ENCODE peak calls at places on chromosomes 13 and 19, in four cellular contexts. L is cardiac fibroblast, X is choroid plexus epithelial cell, C is tibial nerve. U is an unnamed sample.

GRCh38 chr13:39971526-39971925 is 316.1 kb downstream of the COG6 start:
- DNase-seq in L (no peak), X (no peak), C (no peak), U (no peak)

GRCh38 chr13:69477451-69477850 is 630.2 kb upstream of the ATXN8OS start:
- DNase-seq in L (no peak), X (no peak), C (no peak), U (no peak)

GRCh38 chr19:13154911-13155471 is 4.8 kb downstream of the IER2 start:
- DNase-seq in L (peak), X (peak), C (peak), U (no peak)

GRCh38 chr13:21677075-21677628 is 6.3 kb downstream of the FGF9 start:
- DNase-seq in L (no peak), X (no peak), C (no peak), U (no peak)

GRCh38 chr13:98825659-98826058 is 73.2 kb upstream of the SLC15A1 start:
- DNase-seq in L (no peak), X (no peak), C (no peak), U (no peak)

GRCh38 chr13:30165071-30165470 is 142.3 kb downstream of the KATNAL1 start:
- DNase-seq in L (no peak), X (no peak), C (no peak), U (no peak)

GRCh38 chr19:6952956-6953355 is 65.6 kb downstream of the ADGRE1 start:
- DNase-seq in L (no peak), X (no peak), C (no peak), U (no peak)

GRCh38 chr19:1087813-1088418 is 7.3 kb downstream of the POLR2E start:
- DNase-seq in L (no peak), X (no peak), C (peak), U (no peak)

GRCh38 chr13:40916207-40916998 is 102.7 kb downstream of the ELF1 start:
- DNase-seq in L (peak), X (no peak), C (no peak), U (no peak)

GRCh38 chr13:50617134-50617721 is 226.3 kb downstream of the DLEU7 start:
- DNase-seq in L (peak), X (peak), C (no peak), U (peak)

GRCh38 chr19:34556500-34556899 is 74.9 kb downstream of the WTIP start:
- DNase-seq in L (peak), X (peak), C (peak), U (no peak)

GRCh38 chr19:2246801-2247361 is 2.2 kb upstream of the AMH start:
- DNase-seq in L (peak), X (peak), C (no peak), U (no peak)

GRCh38 chr13:78827471-78827870 is 168.5 kb upstream of the OBI1 start:
- DNase-seq in L (no peak), X (no peak), C (no peak), U (no peak)

GRCh38 chr13:45830121-45830520 is 21.4 kb downstream of the SIAH3 start:
- DNase-seq in L (no peak), X (no peak), C (no peak), U (no peak)

GRCh38 chr19:42069619-42070293 is at the start of gene GRIK5:
- DNase-seq in L (no peak), X (no peak), C (no peak), U (no peak)

GRCh38 chr13:73715114-73715909 is 418.9 kb downstream of the KLF12 start:
- DNase-seq in L (no peak), X (no peak), C (no peak), U (no peak)

GRCh38 chr13:77833331-77833863 is 85.2 kb downstream of the EDNRB start:
- DNase-seq in L (peak), X (peak), C (peak), U (no peak)

GRCh38 chr19:55437410-55437809 is 5.7 kb downstream of the SHISA7 start:
- DNase-seq in L (peak), X (peak), C (no peak), U (no peak)

GRCh38 chr13:26305676-26306075 is 51.7 kb downstream of the CDK8 start:
- DNase-seq in L (no peak), X (no peak), C (no peak), U (no peak)
- H3K4me3 ChIP-seq in L (no peak), X (no peak), C (no peak), U (no peak)

DNA sequence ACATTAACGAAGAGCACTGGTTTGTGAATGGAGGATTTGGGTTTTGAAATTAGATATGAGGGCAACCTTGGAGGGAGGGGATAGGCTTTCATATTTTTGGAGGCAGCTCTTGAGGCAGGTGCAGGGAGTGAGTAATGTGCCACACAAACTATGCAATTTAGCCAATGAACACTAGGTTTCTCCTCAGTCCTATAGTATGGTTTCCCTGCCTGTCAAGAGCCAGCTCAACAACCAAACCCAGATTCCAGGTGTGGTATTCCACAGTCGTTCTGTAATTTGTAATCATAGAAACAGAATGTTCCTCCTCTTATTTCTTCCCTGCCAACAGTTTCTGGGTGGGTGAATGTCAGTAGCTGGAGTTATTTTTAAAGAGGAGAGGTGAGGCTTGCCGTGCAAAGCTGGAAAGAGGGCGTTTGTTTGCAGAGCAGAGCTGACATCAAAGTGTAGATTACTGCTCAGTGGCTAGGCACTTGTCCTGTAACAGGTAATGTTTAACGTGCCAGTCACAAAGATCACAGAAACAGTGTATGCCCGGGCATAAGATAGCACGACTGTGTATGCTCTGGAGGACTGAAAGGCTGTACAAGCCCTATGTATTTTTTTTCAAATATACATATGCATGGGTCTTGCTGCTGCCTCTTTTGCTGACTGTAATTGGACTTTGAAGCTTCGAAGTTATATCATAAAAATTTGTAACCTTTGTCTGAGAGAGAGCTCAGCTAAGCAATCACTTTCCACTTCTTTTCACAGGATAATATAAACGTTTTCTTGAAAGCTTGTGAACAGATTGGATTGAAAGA is 124.3 kb downstream of the LMO7 start:
- DNase-seq in L (peak), X (peak), C (no peak), U (no peak)
- TF ChIP-seq CTCF in L (no peak), X (peak), C (no peak), U (no peak)

DNA sequence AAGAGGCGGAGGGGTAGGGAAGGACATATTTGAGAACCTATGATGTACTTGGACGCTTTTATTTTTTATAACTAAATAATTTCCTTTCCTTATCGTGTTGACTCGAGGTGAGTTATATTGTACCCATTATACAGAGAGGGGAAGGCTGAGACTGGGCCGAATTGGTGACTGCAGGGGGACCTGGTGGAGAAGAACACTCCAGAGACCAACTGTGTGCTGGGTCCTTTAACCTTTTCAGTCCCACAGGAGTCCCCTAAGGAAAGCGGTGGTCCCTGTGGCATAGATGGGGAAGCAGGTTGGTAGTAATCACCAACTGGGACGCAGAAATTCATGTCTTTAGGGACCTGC is 633 bp downstream of the MYH14 start:
- DNase-seq in L (no peak), X (no peak), C (no peak), U (no peak)
- H3K4me3 ChIP-seq in L (no peak), X (no peak), C (peak), U (no peak)

GRCh38 chr13:109148243-109148642 is 518.8 kb downstream of the MYO16 start:
- DNase-seq in L (peak), X (peak), C (no peak), U (no peak)
- TF ChIP-seq CTCF in L (no peak), X (no peak), C (no peak), U (no peak)

GRCh38 chr19:4059493-4059880 is 7.2 kb downstream of the ZBTB7A start:
- DNase-seq in L (no peak), X (no peak), C (no peak), U (no peak)

GRCh38 chr19:4060621-4061177 is 6.0 kb downstream of the ZBTB7A start:
- DNase-seq in L (no peak), X (no peak), C (no peak), U (no peak)

GRCh38 chr19:4059931-4060620 is 6.6 kb downstream of the ZBTB7A start:
- DNase-seq in L (peak), X (no peak), C (peak), U (no peak)

GRCh38 chr19:4058696-4059492 is 7.8 kb downstream of the ZBTB7A start:
- DNase-seq in L (no peak), X (no peak), C (no peak), U (no peak)

DNA sequence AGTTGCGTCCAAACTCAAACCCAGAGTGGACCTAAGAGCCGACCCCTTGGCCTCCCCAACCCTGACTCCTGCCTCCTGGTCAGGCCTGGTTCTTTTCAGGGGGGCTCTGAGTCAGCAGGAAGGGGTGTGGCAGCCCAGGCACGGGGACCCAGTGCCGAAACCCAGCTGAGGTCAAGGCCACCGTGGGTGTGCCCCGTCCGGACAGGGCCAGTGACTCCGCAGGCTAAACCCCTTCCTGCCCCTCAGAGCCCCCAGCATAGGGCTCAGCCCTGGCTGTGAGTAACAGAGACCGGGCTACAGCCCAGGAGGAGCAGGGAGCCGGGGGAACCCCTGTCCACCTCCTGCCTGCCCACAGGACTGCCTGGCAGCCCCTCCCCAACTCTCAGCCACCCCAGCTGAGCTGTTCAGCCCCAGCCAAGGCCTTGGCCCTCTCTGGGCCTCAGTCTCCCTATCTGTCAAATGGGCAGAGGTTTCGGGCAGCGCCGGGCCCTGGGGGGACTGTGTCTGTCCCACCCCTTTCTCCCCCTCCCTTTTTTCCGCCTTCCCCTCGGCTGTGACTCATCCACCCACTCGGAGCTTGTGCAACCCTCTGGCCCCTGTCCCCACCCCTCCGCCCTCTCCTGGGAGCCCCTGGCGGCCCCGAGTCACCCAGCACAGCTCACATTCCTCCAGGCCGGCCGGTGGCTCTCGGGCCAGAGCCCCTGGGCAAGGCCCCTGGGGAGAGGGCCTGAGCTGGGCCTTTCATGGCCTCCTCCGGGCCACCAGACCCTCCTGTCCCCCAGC is 8.6 kb downstream of the ZBTB7A start:
- DNase-seq in L (peak), X (peak), C (peak), U (no peak)
- H3K4me3 ChIP-seq in L (peak), X (peak), C (peak), U (no peak)

GRCh38 chr19:50870417-50871089 is 2.7 kb upstream of the KLK2 start:
- DNase-seq in L (peak), X (no peak), C (no peak), U (no peak)
- TF ChIP-seq CTCF in L (peak), X (no peak), C (no peak), U (no peak)

DNA sequence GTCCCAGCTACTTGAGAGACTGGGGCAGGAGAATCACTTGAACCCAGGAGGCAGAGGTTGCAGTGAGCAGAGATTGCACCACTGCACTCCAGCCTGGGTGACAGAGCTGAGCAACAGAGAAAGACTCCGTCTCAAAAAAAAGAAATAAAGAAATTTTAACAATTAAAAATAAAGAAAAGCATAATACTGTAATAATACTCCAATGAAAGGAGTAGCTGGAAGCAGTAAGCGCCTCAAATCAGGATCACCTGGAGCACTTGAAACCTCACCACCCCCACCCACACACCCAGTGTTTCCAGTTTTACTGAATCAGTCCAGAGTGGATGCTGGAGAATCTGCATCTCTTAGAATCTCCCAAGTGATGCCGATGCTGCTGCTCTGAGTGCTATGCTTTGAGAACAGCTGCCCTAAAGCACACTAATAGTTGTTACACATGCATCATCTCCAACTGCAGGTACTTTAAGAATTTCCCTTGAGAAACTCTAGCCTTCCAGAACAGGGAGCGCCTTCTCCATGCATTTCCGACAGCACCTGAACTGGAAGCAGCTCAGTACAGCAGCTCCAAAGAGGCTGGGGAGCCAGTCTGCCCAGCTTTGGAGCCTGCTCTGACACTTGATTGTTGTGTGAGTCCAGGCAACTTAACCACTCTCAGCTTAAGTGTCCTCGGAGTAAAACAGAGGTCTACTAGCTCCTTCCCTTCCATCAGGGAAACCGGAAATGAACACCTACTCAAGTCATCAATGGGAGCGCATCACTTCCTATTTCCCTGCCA is 2.9 kb downstream of the ABCC4 start:
- DNase-seq in L (no peak), X (no peak), C (no peak), U (no peak)
- H3K4me3 ChIP-seq in L (no peak), X (no peak), C (no peak), U (no peak)